ENCODE peak calls at places on chromosome X, in nine cellular contexts. N, H, R, C, K, D, L, F and Y are unnamed samples.
A peak's percentile ranks its signal among the peaks of the same experiment; 100 is the strongest.

GRCh38 chrX:97397371-97397770 is 513.7 kb downstream of the RPA4 start:
- DNase-seq in N (no peak), H (no peak), R (peak; percentile 47), C (no peak), K (no peak), D (no peak), L (no peak), F (no peak), Y (peak; percentile 43)

GRCh38 chrX:19787305-19787704 is 100.1 kb downstream of the SH3KBP1 start:
- DNase-seq in N (no peak), H (no peak), R (no peak), C (no peak), K (no peak), D (no peak), L (no peak), F (no peak), Y (no peak)

GRCh38 chrX:20481632-20482031 is 214.9 kb upstream of the RPS6KA3 start:
- DNase-seq in N (no peak), H (no peak), R (no peak), C (no peak), K (no peak), D (no peak), L (peak; percentile 13), F (no peak), Y (no peak)

GRCh38 chrX:109760241-109760921 is 27.3 kb upstream of the ACSL4 start:
- DNase-seq in N (no peak), H (no peak), R (no peak), C (no peak), K (peak; percentile 6), D (no peak), L (no peak), F (no peak), Y (no peak)

GRCh38 chrX:1581132-1581531 is 10.3 kb upstream of the AKAP17A start:
- DNase-seq in N (no peak), H (peak; percentile 92), R (no peak), C (peak; percentile 78), K (peak; percentile 54), D (peak; percentile 26), L (peak; percentile 7), F (peak; percentile 55), Y (peak; percentile 54)

GRCh38 chrX:16310326-16310725 is 143.0 kb downstream of the MAGEB17 start:
- DNase-seq in N (no peak), H (no peak), R (no peak), C (no peak), K (no peak), D (no peak), L (peak; percentile 91), F (no peak), Y (no peak)

GRCh38 chrX:118049713-118050112 is 66.9 kb downstream of the KLHL13 start:
- DNase-seq in N (no peak), H (no peak), R (no peak), C (no peak), K (no peak), D (no peak), L (peak; percentile 32), F (no peak), Y (no peak)

GRCh38 chrX:40651620-40652223 is 4.4 kb upstream of the CXorf38 start:
- DNase-seq in N (peak; percentile 38), H (peak; percentile 78), R (peak; percentile 64), C (peak; percentile 84), K (peak; percentile 72), D (no peak), L (peak; percentile 53), F (peak; percentile 44), Y (peak; percentile 50)

GRCh38 chrX:107135076-107135964 is 16.7 kb upstream of the RBM41 start:
- DNase-seq in N (peak; percentile 13), H (peak; percentile 48), R (peak; percentile 74), C (no peak), K (no peak), D (no peak), L (peak; percentile 91), F (no peak), Y (peak; percentile 30)

GRCh38 chrX:119503484-119503861 is 35.2 kb downstream of the SLC25A5 start:
- DNase-seq in N (peak; percentile 85), H (no peak), R (peak; percentile 73), C (no peak), K (no peak), D (peak; percentile 85), L (peak; percentile 74), F (no peak), Y (peak; percentile 85)

GRCh38 chrX:115268421-115268820 is 21.1 kb upstream of the LUZP4 start:
- DNase-seq in N (no peak), H (no peak), R (peak; percentile 6), C (peak; percentile 37), K (no peak), D (no peak), L (peak; percentile 18), F (no peak), Y (no peak)

GRCh38 chrX:69387559-69388487 is 116.3 kb upstream of the NALF2 start:
- DNase-seq in N (no peak), H (peak; percentile 51), R (peak; percentile 23), C (peak; percentile 88), K (peak; percentile 83), D (peak; percentile 45), L (peak; percentile 1), F (no peak), Y (peak; percentile 2)

GRCh38 chrX:70026112-70026850 is 23.5 kb downstream of the AWAT2 start:
- DNase-seq in N (no peak), H (no peak), R (no peak), C (no peak), K (no peak), D (no peak), L (no peak), F (no peak), Y (peak; percentile 15)

GRCh38 chrX:29090811-29091210 is 503.6 kb downstream of the IL1RAPL1 start:
- DNase-seq in N (no peak), H (no peak), R (peak; percentile 44), C (peak; percentile 24), K (no peak), D (no peak), L (peak; percentile 16), F (no peak), Y (no peak)

GRCh38 chrX:22165732-22166457 is 106.8 kb upstream of the CBLL2 start:
- DNase-seq in N (peak; percentile 4), H (no peak), R (peak; percentile 43), C (no peak), K (no peak), D (peak; percentile 28), L (no peak), F (no peak), Y (peak; percentile 22)

GRCh38 chrX:30733852-30734660 is 80.8 kb downstream of the GK start:
- DNase-seq in N (no peak), H (no peak), R (no peak), C (no peak), K (no peak), D (no peak), L (no peak), F (no peak), Y (no peak)

GRCh38 chrX:153981771-153982533 is 9.4 kb downstream of the TMEM187 start:
- DNase-seq in N (no peak), H (peak; percentile 80), R (no peak), C (no peak), K (no peak), D (no peak), L (no peak), F (peak; percentile 34), Y (no peak)

GRCh38 chrX:39869846-39870601 is 227.7 kb downstream of the BCOR start:
- DNase-seq in N (no peak), H (peak; percentile 86), R (peak; percentile 25), C (no peak), K (no peak), D (no peak), L (peak; percentile 47), F (peak; percentile 46), Y (peak; percentile 42)

GRCh38 chrX:113548308-113549015 is 707.8 kb upstream of the AMOT start:
- DNase-seq in N (no peak), H (no peak), R (no peak), C (no peak), K (no peak), D (no peak), L (no peak), F (no peak), Y (no peak)

GRCh38 chrX:123698979-123699378 is 33.9 kb downstream of the THOC2 start:
- DNase-seq in N (peak; percentile 2), H (no peak), R (peak; percentile 10), C (peak; percentile 23), K (no peak), D (no peak), L (peak; percentile 2), F (no peak), Y (no peak)

GRCh38 chrX:154372612-154373022 is 1.8 kb downstream of the FLNA start:
- DNase-seq in N (no peak), H (peak; percentile 75), R (peak; percentile 41), C (no peak), K (no peak), D (no peak), L (peak; percentile 67), F (no peak), Y (no peak)

GRCh38 chrX:350148-350533 is 31.5 kb upstream of the GTPBP6 start:
- DNase-seq in N (no peak), H (no peak), R (no peak), C (no peak), K (no peak), D (no peak), L (no peak), F (no peak), Y (no peak)

GRCh38 chrX:43592597-43592996 is 63.5 kb upstream of the MAOA start:
- DNase-seq in N (no peak), H (no peak), R (peak; percentile 42), C (no peak), K (no peak), D (no peak), L (no peak), F (no peak), Y (no peak)

GRCh38 chrX:50081282-50081955 is 119.4 kb downstream of the AKAP4 start:
- DNase-seq in N (no peak), H (peak; percentile 8), R (peak; percentile 23), C (peak; percentile 57), K (peak; percentile 16), D (no peak), L (peak; percentile 57), F (no peak), Y (peak; percentile 18)

GRCh38 chrX:136488706-136489105 is 959 bp downstream of the BRS3 start:
- DNase-seq in N (no peak), H (no peak), R (no peak), C (no peak), K (no peak), D (no peak), L (no peak), F (no peak), Y (no peak)

GRCh38 chrX:123425471-123425870 is 241.4 kb downstream of the GRIA3 start:
- DNase-seq in N (no peak), H (no peak), R (no peak), C (no peak), K (no peak), D (no peak), L (no peak), F (no peak), Y (no peak)

GRCh38 chrX:131262738-131263679 is 26.1 kb downstream of the IGSF1 start:
- DNase-seq in N (no peak), H (peak; percentile 18), R (peak; percentile 0), C (peak; percentile 74), K (peak; percentile 13), D (peak; percentile 24), L (no peak), F (no peak), Y (no peak)

GRCh38 chrX:125762954-125763353 is 403.1 kb downstream of the DCAF12L2 start:
- DNase-seq in N (no peak), H (no peak), R (no peak), C (no peak), K (no peak), D (no peak), L (no peak), F (no peak), Y (no peak)

GRCh38 chrX:63889001-63889400 is 104.0 kb upstream of the ARHGEF9 start:
- DNase-seq in N (peak; percentile 33), H (no peak), R (peak; percentile 4), C (no peak), K (no peak), D (no peak), L (peak; percentile 13), F (no peak), Y (peak; percentile 65)

GRCh38 chrX:69538321-69538876 is 34.3 kb downstream of the NALF2 start:
- DNase-seq in N (peak; percentile 23), H (peak; percentile 71), R (peak; percentile 58), C (peak; percentile 39), K (peak; percentile 86), D (peak; percentile 47), L (peak; percentile 7), F (peak; percentile 51), Y (peak; percentile 21)

GRCh38 chrX:30414144-30414543 is 105.0 kb upstream of the NR0B1 start:
- DNase-seq in N (no peak), H (no peak), R (no peak), C (no peak), K (no peak), D (no peak), L (peak; percentile 85), F (no peak), Y (no peak)